ENCODE peak calls at places on chromosomes 7 and 10, in seven cellular contexts. A, E, I, X, P, G and Q are unnamed samples.

GRCh38 chr7:108096996-108097395 is 33.2 kb downstream of the LAMB4 start:
- DNase-seq in X (no peak), G (no peak), I (no peak), E (no peak), P (no peak), A (no peak), Q (no peak)

GRCh38 chr7:115113776-115114175 is 191.9 kb downstream of the MDFIC start:
- DNase-seq in G (no peak), A (no peak), P (no peak), X (no peak), I (no peak), E (no peak), Q (no peak)

GRCh38 chr10:34647157-34647556 is 167.9 kb downstream of the PARD3 start:
- DNase-seq in A (no peak), P (no peak), I (no peak), X (no peak), G (no peak), E (no peak), Q (no peak)

GRCh38 chr10:94193466-94193924 is 169.2 kb downstream of the NOC3L start:
- DNase-seq in P (no peak), E (no peak), X (no peak), I (no peak), G (no peak), A (no peak), Q (peak; percentile 84)

GRCh38 chr7:153566324-153566723 is 485.9 kb upstream of the DPP6 start:
- DNase-seq in G (no peak), A (no peak), X (no peak), I (no peak), P (no peak), E (no peak), Q (no peak)

GRCh38 chr7:37916017-37916672 is 472 bp downstream of the SFRP4 start:
- DNase-seq in X (no peak), P (peak; percentile 12), E (no peak), I (no peak), G (no peak), A (no peak), Q (no peak)

GRCh38 chr10:113028393-113029054 is 78.5 kb downstream of the TCF7L2 start:
- DNase-seq in A (no peak), I (no peak), G (no peak), X (no peak), E (no peak), P (no peak), Q (no peak)

GRCh38 chr10:117346574-117346973 is 28.7 kb downstream of the PDZD8 start:
- DNase-seq in A (no peak), I (no peak), P (no peak), X (no peak), G (no peak), E (no peak), Q (no peak)

GRCh38 chr10:132813560-132814468 is 27.9 kb upstream of the NKX6-2 start:
- DNase-seq in A (no peak), I (no peak), G (no peak), E (no peak), X (no peak), P (no peak), Q (no peak)

GRCh38 chr10:71132321-71132810 is 80.0 kb upstream of the UNC5B start:
- DNase-seq in P (no peak), A (no peak), G (no peak), I (peak; percentile 38), E (no peak), X (no peak), Q (no peak)

GRCh38 chr7:68417659-68418058 is 1180.6 kb upstream of the AUTS2 start:
- DNase-seq in I (no peak), A (no peak), X (no peak), E (no peak), G (no peak), P (no peak), Q (no peak)

GRCh38 chr10:132276179-132276675 is 31.5 kb downstream of the STK32C start:
- DNase-seq in P (no peak), X (no peak), I (no peak), G (no peak), E (no peak), A (no peak), Q (no peak)

GRCh38 chr10:30902621-30903396 is 128.9 kb downstream of the ZNF438 start:
- DNase-seq in I (no peak), A (no peak), X (no peak), G (no peak), E (no peak), P (no peak), Q (no peak)

GRCh38 chr10:104440221-104440620 is 86.6 kb downstream of the CFAP58 start:
- DNase-seq in P (no peak), E (no peak), A (no peak), I (no peak), X (no peak), G (no peak), Q (no peak)

GRCh38 chr10:77562742-77563141 is 74.9 kb downstream of the KCNMA1 start:
- DNase-seq in X (no peak), A (no peak), I (no peak), G (no peak), P (no peak), E (no peak), Q (no peak)

GRCh38 chr7:75559355-75559986 is 67.4 kb downstream of the SPDYE5 start:
- DNase-seq in X (no peak), P (no peak), I (no peak), E (no peak), A (no peak), G (no peak), Q (peak; percentile 21)

GRCh38 chr10:8238989-8239388 is 184.5 kb downstream of the GATA3 start:
- DNase-seq in I (no peak), X (peak; percentile 50), A (no peak), E (no peak), G (no peak), P (peak; percentile 42), Q (no peak)

GRCh38 chr7:68720722-68721121 is 877.6 kb upstream of the AUTS2 start:
- DNase-seq in X (no peak), E (peak; percentile 36), I (no peak), A (no peak), P (no peak), G (no peak), Q (no peak)

GRCh38 chr7:28411876-28412662 is at the start of gene CREB5:
- DNase-seq in I (no peak), E (no peak), P (peak; percentile 13), A (no peak), G (no peak), X (no peak), Q (no peak)

GRCh38 chr10:29007748-29008610 is 280.9 kb upstream of the LYZL1 start:
- DNase-seq in G (no peak), I (no peak), P (no peak), X (no peak), E (no peak), A (no peak), Q (peak; percentile 76)

GRCh38 chr10:42177077-42177792 is 461.1 kb downstream of the ZNF33B start:
- DNase-seq in G (no peak), P (no peak), X (no peak), A (no peak), I (no peak), E (no peak), Q (no peak)

GRCh38 chr7:99372275-99373085 is 2.0 kb upstream of the ARPC1B start:
- DNase-seq in A (no peak), G (no peak), X (no peak), P (peak; percentile 41), E (no peak), I (peak; percentile 19), Q (no peak)

GRCh38 chr7:18700147-18700546 is 204.6 kb downstream of the HDAC9 start:
- DNase-seq in G (no peak), E (no peak), A (no peak), I (peak; percentile 5), P (peak; percentile 22), X (no peak), Q (no peak)

GRCh38 chr7:132457658-132458057 is 118.6 kb downstream of the PLXNA4 start:
- DNase-seq in I (no peak), X (no peak), E (no peak), P (no peak), A (no peak), G (no peak), Q (no peak)

GRCh38 chr10:102240467-102241036 is 760 bp downstream of the PITX3 start:
- DNase-seq in A (no peak), E (no peak), I (peak; percentile 16), X (no peak), G (no peak), P (no peak), Q (no peak)

GRCh38 chr7:104972510-104972909 is 41.5 kb upstream of the KMT2E start:
- DNase-seq in P (no peak), E (no peak), I (peak; percentile 26), X (no peak), G (no peak), A (no peak), Q (no peak)

GRCh38 chr7:47795631-47796030 is 152.6 kb downstream of the PKD1L1 start:
- DNase-seq in I (no peak), G (no peak), A (no peak), X (no peak), P (no peak), E (no peak), Q (no peak)

GRCh38 chr10:21675157-21675796 is 141.2 kb downstream of the MLLT10 start:
- DNase-seq in P (peak; percentile 55), A (no peak), G (no peak), I (peak; percentile 63), E (peak; percentile 18), X (peak; percentile 51), Q (no peak)

GRCh38 chr10:114648368-114648767 is 9.7 kb downstream of the ABLIM1 start:
- DNase-seq in I (peak; percentile 71), E (no peak), A (no peak), G (peak; percentile 47), P (no peak), X (no peak), Q (no peak)

GRCh38 chr7:2928613-2929311 is 84.7 kb upstream of the GNA12 start:
- DNase-seq in I (no peak), G (no peak), A (no peak), X (no peak), P (no peak), E (no peak), Q (no peak)

GRCh38 chr7:96952974-96953391 is 52.4 kb upstream of the DLX6 start:
- DNase-seq in I (no peak), X (no peak), A (no peak), E (no peak), P (no peak), G (no peak), Q (no peak)

GRCh38 chr7:87206361-87206760 is 13.2 kb downstream of the TMEM243 start:
- DNase-seq in E (no peak), G (no peak), A (no peak), I (no peak), P (no peak), X (no peak), Q (no peak)

GRCh38 chr7:116571037-116571436 is 46.2 kb downstream of the CAV1 start:
- DNase-seq in E (no peak), I (peak; percentile 82), X (no peak), P (no peak), G (no peak), A (no peak), Q (peak; percentile 69)

GRCh38 chr10:11444531-11445228 is 166.8 kb downstream of the USP6NL start:
- DNase-seq in A (no peak), X (no peak), G (no peak), P (no peak), E (no peak), I (no peak), Q (no peak)

GRCh38 chr7:47513741-47514241 is 68.1 kb downstream of the TNS3 start:
- DNase-seq in A (no peak), X (no peak), E (no peak), P (no peak), G (peak; percentile 56), I (no peak), Q (no peak)

GRCh38 chr10:132572545-132572937 is 35.0 kb downstream of the INPP5A start:
- DNase-seq in X (no peak), A (no peak), G (no peak), P (no peak), I (no peak), E (no peak), Q (no peak)